ENCODE peak calls at places on chromosome 9, in ten cellular contexts. I is heart right ventricle, T is fibroblast of mammary gland, Q is fibroblast of lung, X is body of pancreas, F is stomach, P is fibroblast of pulmonary artery, E is IMR-90, S is neural progenitor cell, M is PC-3. V is an unnamed sample.

GRCh38 chr9:121376214-121376830 is 6.3 kb upstream of the STOM start:
- DNase-seq in S (no peak), I (no peak), P (peak), Q (peak), F (no peak), E (peak), X (no peak), T (peak), M (peak), V (peak)

GRCh38 chr9:134054891-134055811 is 12.7 kb downstream of the BRD3 start:
- DNase-seq in M (no peak), S (no peak), T (no peak), F (no peak), P (no peak), Q (no peak), X (peak), E (no peak), I (no peak), V (no peak)

GRCh38 chr9:124354364-124355031 is 60.7 kb downstream of the PSMB7 start:
- DNase-seq in F (no peak), Q (no peak), M (no peak), P (no peak), E (no peak), T (no peak), X (no peak), S (no peak), I (no peak), V (no peak)

GRCh38 chr9:72687331-72687730 is 165.9 kb downstream of the TMC1 start:
- DNase-seq in M (no peak), I (no peak), Q (no peak), S (no peak), E (no peak), T (no peak), F (no peak), P (no peak), X (no peak), V (no peak)

GRCh38 chr9:123687246-123687721 is 242.6 kb downstream of the DENND1A start:
- DNase-seq in M (peak), X (no peak), S (no peak), I (no peak), E (no peak), P (no peak), F (peak), T (no peak), Q (no peak), V (no peak)

GRCh38 chr9:28951945-28952344 is 1378.7 kb upstream of the C9orf72 start:
- DNase-seq in E (no peak), X (no peak), F (no peak), M (peak), Q (no peak), P (peak), I (no peak), T (peak), S (no peak), V (peak)

GRCh38 chr9:15295761-15296405 is 11.1 kb downstream of the TTC39B start:
- DNase-seq in E (peak), T (peak), F (no peak), I (no peak), Q (peak), P (peak), S (no peak), M (no peak), X (peak), V (peak)

GRCh38 chr9:114301798-114302565 is 20.9 kb upstream of the ORM1 start:
- DNase-seq in M (no peak), F (peak), Q (no peak), S (no peak), I (no peak), T (no peak), X (no peak), E (no peak), P (no peak), V (no peak)

DNA sequence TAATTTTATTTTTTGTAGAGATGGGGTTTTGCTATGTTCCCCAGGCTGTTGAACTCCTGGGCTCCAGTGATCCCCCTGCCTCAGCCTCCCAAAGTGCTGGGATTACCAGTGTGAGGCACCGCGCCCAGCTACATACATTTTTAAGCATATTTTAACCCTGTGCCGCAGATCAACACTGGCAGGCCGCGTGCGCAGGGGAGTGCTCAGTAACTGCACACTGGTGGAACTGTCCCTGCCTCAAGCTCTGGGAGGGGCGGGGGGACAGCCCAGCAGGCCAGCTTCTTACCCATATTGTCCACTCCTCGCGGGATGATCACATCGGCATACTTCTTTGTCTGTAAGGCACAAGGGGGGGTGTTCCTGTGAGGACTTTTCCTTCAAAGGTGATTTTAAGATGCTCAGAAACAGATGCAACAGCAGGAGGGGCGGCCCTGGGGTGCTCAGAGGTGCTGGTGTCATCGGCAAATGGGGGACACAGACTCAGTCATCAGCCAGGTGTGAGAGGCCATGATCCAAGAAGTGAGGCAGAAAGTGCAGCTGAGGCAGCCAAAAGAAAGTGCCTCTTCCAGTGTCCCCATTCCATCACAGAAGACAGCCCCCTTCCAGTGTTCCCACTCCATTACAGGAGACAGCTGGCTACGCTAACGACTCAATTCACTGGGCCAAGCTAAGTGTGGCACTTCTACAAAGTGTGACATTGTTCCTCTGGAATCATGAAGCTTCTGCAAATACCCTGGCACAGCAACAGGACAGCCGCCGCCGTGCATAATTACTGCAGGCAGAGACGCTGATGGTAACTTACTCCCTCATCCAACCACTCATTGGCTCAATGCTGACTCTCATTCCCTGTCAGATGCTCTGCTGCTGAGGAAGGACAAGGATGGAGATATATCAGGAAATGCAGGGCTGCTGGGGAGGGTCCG is 5.2 kb downstream of the UCK1 start:
- DNase-seq in T (no peak), X (no peak), F (no peak), I (no peak), E (no peak), S (no peak), P (no peak), M (no peak), Q (no peak), V (no peak)
- H3K4me3 ChIP-seq in T (no peak), X (no peak), F (no peak), I (no peak), E (no peak), S (no peak), P (no peak), M (no peak), Q (no peak), V (no peak)

GRCh38 chr9:94039786-94040185 is 44.5 kb upstream of the PTPDC1 start:
- DNase-seq in I (no peak), Q (no peak), F (no peak), P (no peak), S (no peak), T (no peak), M (no peak), E (no peak), X (no peak), V (no peak)

GRCh38 chr9:94042516-94042915 is 41.7 kb upstream of the PTPDC1 start:
- DNase-seq in E (peak), F (no peak), X (no peak), Q (no peak), I (no peak), P (no peak), S (no peak), M (no peak), T (no peak), V (no peak)
- TF ChIP-seq CTCF in E (no peak), F (no peak), X (no peak), Q (no peak), I (no peak), P (no peak), S (no peak), M (no peak), T (no peak), V (no peak)

GRCh38 chr9:87393706-87394255 is 103.9 kb upstream of the DAPK1 start:
- DNase-seq in E (no peak), P (no peak), M (no peak), F (no peak), S (no peak), T (no peak), I (no peak), X (no peak), Q (no peak), V (no peak)

GRCh38 chr9:87392091-87392490 is 105.6 kb upstream of the DAPK1 start:
- DNase-seq in P (no peak), T (no peak), F (no peak), Q (no peak), I (no peak), X (no peak), M (no peak), S (no peak), E (no peak), V (no peak)

GRCh38 chr9:87387351-87388055 is 110.2 kb upstream of the DAPK1 start:
- DNase-seq in Q (no peak), T (peak), S (no peak), M (no peak), E (no peak), I (no peak), F (no peak), X (no peak), P (no peak), V (no peak)

GRCh38 chr9:87389936-87390335 is 107.7 kb upstream of the DAPK1 start:
- DNase-seq in E (no peak), P (no peak), T (no peak), S (no peak), M (no peak), F (no peak), X (no peak), I (no peak), Q (no peak), V (no peak)

DNA sequence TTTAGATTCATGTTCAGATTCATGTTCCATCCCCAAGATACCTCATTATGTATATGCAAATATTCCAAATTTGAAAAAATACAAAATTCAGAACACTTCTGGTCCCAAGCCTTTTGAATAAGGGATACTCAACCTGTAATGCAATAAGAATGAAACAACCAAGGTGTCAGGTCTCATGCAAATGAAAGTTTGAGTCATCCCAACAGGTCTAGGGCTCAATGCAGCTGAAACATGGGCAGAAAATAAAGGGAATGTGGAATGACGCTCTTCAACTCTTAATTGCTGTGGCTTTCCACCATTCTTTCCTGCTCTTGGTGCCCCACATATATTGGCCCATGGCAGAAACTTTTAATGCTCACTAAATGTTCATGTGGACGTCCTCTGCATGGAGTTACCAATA is 107.3 kb upstream of the DAPK1 start:
- DNase-seq in X (no peak), P (no peak), T (no peak), Q (no peak), E (no peak), S (no peak), I (no peak), M (no peak), F (no peak), V (no peak)
- H3K4me3 ChIP-seq in X (no peak), P (no peak), T (no peak), Q (no peak), E (no peak), S (no peak), I (no peak), M (no peak), F (no peak), V (no peak)

GRCh38 chr9:38263534-38263933 is 129.0 kb upstream of the ALDH1B1 start:
- DNase-seq in E (peak), Q (peak), T (peak), M (peak), I (no peak), P (peak), X (no peak), F (no peak), S (peak), V (peak)
- TF ChIP-seq CTCF in E (peak), Q (peak), T (peak), M (peak), I (no peak), P (peak), X (peak), F (no peak), S (peak), V (peak)

DNA sequence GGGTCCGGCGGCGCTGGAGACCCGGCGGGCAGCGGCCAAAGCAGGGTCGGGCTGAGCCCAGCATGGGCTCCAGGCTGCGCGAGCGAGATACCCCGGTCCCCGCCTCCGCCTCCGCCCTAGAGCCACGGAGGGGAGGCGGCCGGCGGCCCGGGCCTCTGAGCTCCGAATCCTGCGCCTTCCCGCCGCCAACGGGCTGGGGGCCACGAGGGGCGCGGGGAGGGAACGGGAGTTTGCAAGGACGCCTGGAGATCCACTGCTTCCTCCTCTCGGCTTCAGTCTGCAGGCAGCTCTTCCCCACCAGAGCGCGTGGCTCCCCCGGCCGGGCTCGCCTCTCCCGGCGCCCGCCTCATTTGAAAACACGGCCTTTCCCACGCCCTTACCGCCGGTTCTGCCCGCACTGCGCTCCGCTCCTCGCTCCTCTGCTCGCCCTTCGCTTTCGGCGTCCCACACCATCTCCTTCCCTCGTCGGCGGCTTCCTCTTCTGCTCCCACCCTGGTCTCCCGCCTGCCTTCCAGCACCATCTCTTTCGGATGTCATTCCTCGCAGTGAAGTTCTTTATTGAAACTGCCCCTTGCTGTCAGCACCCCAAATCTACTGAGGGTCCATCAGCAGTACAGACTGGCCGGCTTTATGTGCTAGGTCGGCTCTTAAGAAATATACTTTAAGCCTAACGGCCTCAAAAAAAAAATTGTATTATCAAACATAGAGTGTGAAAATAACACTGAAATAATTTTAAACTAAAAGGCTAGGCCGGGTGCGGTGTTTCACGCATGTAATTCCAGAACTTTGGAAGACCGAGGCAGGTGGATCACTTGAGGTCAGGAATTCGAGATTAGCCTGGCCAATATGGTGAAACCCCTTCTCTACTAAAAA is 105.0 kb upstream of the FAM120A start:
- DNase-seq in I (peak), T (no peak), Q (peak), M (no peak), E (no peak), F (no peak), X (no peak), P (no peak), S (peak), V (peak)
- H3K4me3 ChIP-seq in I (peak), T (no peak), Q (peak), M (no peak), E (no peak), F (peak), X (no peak), P (peak), S (peak), V (peak)

V was measured in fibroblast of villous mesenchyme.